ENCODE peak calls at places on chromosome 9, in ten cellular contexts. U is WERI-Rb-1, I is HFF-Myc, V is HFFc6, H is suprapubic skin, T is natural killer cell, E is lung, B is AG10803, Q is psoas muscle, N is BE2C. F is an unnamed sample.

GRCh38 chr9:110125207-110125751 is 82.7 kb downstream of the C9orf152 start:
- DNase-seq in U (peak), I (no peak), V (peak), H (peak), T (no peak), E (peak), B (peak), Q (peak), N (no peak), F (peak)

GRCh38 chr9:29830815-29831214 is 2257.5 kb upstream of the C9orf72 start:
- DNase-seq in U (peak), I (no peak), V (peak), H (no peak), T (no peak), E (no peak), B (no peak), Q (no peak), N (peak), F (no peak)

GRCh38 chr9:97521576-97522333 is 20.3 kb downstream of the TMOD1 start:
- DNase-seq in U (no peak), I (no peak), V (no peak), H (no peak), T (no peak), E (no peak), B (no peak), Q (no peak), N (no peak), F (no peak)

GRCh38 chr9:96331236-96331947 is 29.4 kb upstream of the HSD17B3 start:
- DNase-seq in U (no peak), I (no peak), V (no peak), H (no peak), T (no peak), E (no peak), B (peak), Q (no peak), N (no peak), F (no peak)

GRCh38 chr9:6247266-6247665 is 31.7 kb downstream of the IL33 start:
- DNase-seq in U (no peak), I (no peak), V (peak), H (no peak), T (no peak), E (no peak), B (no peak), Q (no peak), N (no peak), F (no peak)

GRCh38 chr9:95431286-95431685 is 85.5 kb downstream of the PTCH1 start:
- DNase-seq in U (no peak), I (no peak), V (no peak), H (no peak), T (no peak), E (no peak), B (no peak), Q (no peak), N (no peak), F (no peak)

GRCh38 chr9:98785333-98785933 is 10.9 kb downstream of the ANKS6 start:
- DNase-seq in U (no peak), I (no peak), V (no peak), H (no peak), T (no peak), E (peak), B (no peak), Q (no peak), N (no peak), F (peak)

GRCh38 chr9:88781500-88782391 is 209.5 kb upstream of the S1PR3 start:
- DNase-seq in U (peak), I (no peak), V (peak), H (no peak), T (no peak), E (peak), B (no peak), Q (no peak), N (peak), F (peak)

GRCh38 chr9:136329636-136330405 is 2.5 kb downstream of the GPSM1 start:
- DNase-seq in U (no peak), I (no peak), V (no peak), H (no peak), T (no peak), E (no peak), B (no peak), Q (no peak), N (no peak), F (no peak)

GRCh38 chr9:138117836-138118235 is 240.3 kb downstream of the CACNA1B start:
- DNase-seq in U (peak), I (no peak), V (no peak), H (no peak), T (no peak), E (no peak), B (no peak), Q (no peak), N (no peak), F (no peak)

GRCh38 chr9:136645903-136646754 is 16.6 kb upstream of the EGFL7 start:
- DNase-seq in U (no peak), I (no peak), V (no peak), H (no peak), T (no peak), E (no peak), B (no peak), Q (peak), N (peak), F (peak)

GRCh38 chr9:91360551-91361293 is 996 bp downstream of the AUH start:
- DNase-seq in U (no peak), I (no peak), V (no peak), H (no peak), T (no peak), E (no peak), B (no peak), Q (no peak), N (no peak), F (no peak)

GRCh38 chr9:120870206-120870605 is 6.8 kb downstream of the PHF19 start:
- DNase-seq in U (no peak), I (no peak), V (no peak), H (no peak), T (no peak), E (no peak), B (no peak), Q (no peak), N (no peak), F (no peak)

GRCh38 chr9:81566074-81566698 is 123.2 kb downstream of the TLE1 start:
- DNase-seq in U (no peak), I (no peak), V (no peak), H (no peak), T (no peak), E (no peak), B (peak), Q (no peak), N (no peak), F (no peak)

GRCh38 chr9:68685213-68685612 is 19.8 kb upstream of the PIP5K1B start:
- DNase-seq in U (no peak), I (no peak), V (no peak), H (no peak), T (no peak), E (no peak), B (no peak), Q (no peak), N (no peak), F (no peak)

GRCh38 chr9:4965174-4965821 is 19.8 kb upstream of the JAK2 start:
- DNase-seq in U (no peak), I (no peak), V (no peak), H (no peak), T (no peak), E (no peak), B (no peak), Q (no peak), N (no peak), F (no peak)

GRCh38 chr9:123412171-123412820 is 56.3 kb downstream of the CRB2 start:
- DNase-seq in U (no peak), I (no peak), V (no peak), H (no peak), T (no peak), E (no peak), B (no peak), Q (no peak), N (no peak), F (no peak)

GRCh38 chr9:35342221-35342620 is 147.7 kb upstream of the RUSC2 start:
- DNase-seq in U (no peak), I (no peak), V (no peak), H (no peak), T (no peak), E (no peak), B (peak), Q (no peak), N (no peak), F (no peak)

GRCh38 chr9:131349881-131350563 is 43.9 kb upstream of the PRRC2B start:
- DNase-seq in U (peak), I (peak), V (peak), H (peak), T (peak), E (peak), B (peak), Q (peak), N (peak), F (peak)
- TF ChIP-seq CTCF in U (peak), I (peak), V (peak), H (peak), T (peak), E (peak), B (peak), Q (peak), N (peak), F (peak)

GRCh38 chr9:128411373-128412119 is 9.1 kb upstream of the CERCAM start:
- DNase-seq in U (no peak), I (no peak), V (no peak), H (no peak), T (no peak), E (no peak), B (no peak), Q (no peak), N (no peak), F (no peak)

GRCh38 chr9:128408963-128409431 is 11.7 kb upstream of the CERCAM start:
- DNase-seq in U (no peak), I (no peak), V (no peak), H (no peak), T (no peak), E (no peak), B (no peak), Q (no peak), N (no peak), F (no peak)

GRCh38 chr9:128409450-128409849 is 11.2 kb upstream of the CERCAM start:
- DNase-seq in U (no peak), I (no peak), V (no peak), H (no peak), T (no peak), E (no peak), B (no peak), Q (no peak), N (no peak), F (no peak)

GRCh38 chr9:128412120-128412790 is 8.4 kb upstream of the CERCAM start:
- DNase-seq in U (peak), I (no peak), V (peak), H (no peak), T (peak), E (peak), B (no peak), Q (peak), N (peak), F (no peak)

DNA sequence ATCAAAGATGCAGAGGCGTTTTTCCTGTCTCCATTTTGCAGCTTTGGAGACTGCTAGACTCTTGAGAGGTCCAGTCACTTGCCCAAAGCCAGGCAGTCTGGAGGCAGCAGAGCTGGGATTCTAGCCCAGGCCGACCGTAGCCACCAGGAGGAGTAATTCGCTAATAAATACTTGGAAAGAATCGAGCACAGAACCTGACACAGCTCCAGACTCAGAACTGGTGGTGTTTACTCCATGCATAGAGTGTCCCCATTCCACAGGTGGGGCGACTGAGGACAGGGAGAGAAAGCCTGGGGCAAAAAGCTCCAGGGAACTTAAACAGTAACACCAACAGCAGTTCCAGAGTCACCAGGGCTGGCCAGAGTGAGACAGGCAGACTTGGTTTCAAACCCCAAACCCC is 10.7 kb upstream of the CERCAM start:
- DNase-seq in U (peak), I (no peak), V (peak), H (no peak), T (no peak), E (no peak), B (peak), Q (no peak), N (peak), F (no peak)
- TF ChIP-seq CTCF in U (peak), I (peak), V (peak), H (no peak), T (no peak), E (no peak), B (peak), Q (no peak), N (peak), F (no peak)

GRCh38 chr9:133995012-133995896 is 3.1 kb upstream of the VAV2 start:
- DNase-seq in U (peak), I (no peak), V (no peak), H (no peak), T (no peak), E (no peak), B (peak), Q (no peak), N (peak), F (no peak)

GRCh38 chr9:133994359-133995011 is 2.4 kb upstream of the VAV2 start:
- DNase-seq in U (peak), I (no peak), V (peak), H (peak), T (peak), E (peak), B (peak), Q (peak), N (peak), F (peak)

GRCh38 chr9:133998915-133999580 is 6.9 kb upstream of the VAV2 start:
- DNase-seq in U (no peak), I (no peak), V (no peak), H (no peak), T (no peak), E (no peak), B (peak), Q (no peak), N (no peak), F (no peak)

GRCh38 chr9:133997584-133997983 is 5.5 kb upstream of the VAV2 start:
- DNase-seq in U (no peak), I (no peak), V (no peak), H (no peak), T (no peak), E (no peak), B (no peak), Q (no peak), N (no peak), F (no peak)

GRCh38 chr9:133996531-133997520 is 4.7 kb upstream of the VAV2 start:
- DNase-seq in U (no peak), I (no peak), V (no peak), H (no peak), T (no peak), E (no peak), B (peak), Q (no peak), N (no peak), F (no peak)
- TF ChIP-seq CTCF in U (no peak), I (no peak), V (no peak), H (no peak), T (no peak), E (no peak), B (no peak), Q (no peak), N (no peak), F (no peak)

GRCh38 chr9:92501671-92502393 is 19.5 kb upstream of the ASPN start:
- DNase-seq in U (peak), I (no peak), V (peak), H (no peak), T (no peak), E (no peak), B (peak), Q (peak), N (peak), F (peak)
- TF ChIP-seq CTCF in U (peak), I (peak), V (peak), H (no peak), T (no peak), E (no peak), B (peak), Q (peak), N (peak), F (no peak)

GRCh38 chr9:108142504-108143201 is 653.1 kb upstream of the KLF4 start:
- DNase-seq in U (no peak), I (peak), V (peak), H (peak), T (no peak), E (peak), B (peak), Q (peak), N (no peak), F (peak)
- TF ChIP-seq CTCF in U (no peak), I (no peak), V (no peak), H (no peak), T (no peak), E (no peak), B (peak), Q (no peak), N (no peak), F (no peak)

F was measured in right atrium auricular region.